ENCODE peak calls at places on chromosomes 6 and 20, in ten cellular contexts. Z, J, D, R, E, F, A, G, S and M are unnamed samples. For H3K4me1 and H3K27me3, the result is how much of the 10 kb centered on the place peaks cover.

GRCh38 chr6:127302728-127303675 is 36.3 kb downstream of the RNF146 start:
- DNase-seq in E (no peak), R (no peak), D (no peak), Z (peak), F (peak), S (no peak), G (no peak), A (no peak), J (no peak), M (peak)

GRCh38 chr20:58893355-58894151 is 41.0 kb downstream of the GNAS start:
- DNase-seq in G (no peak), S (no peak), R (no peak), F (no peak), A (no peak), D (no peak), E (no peak), Z (no peak), J (no peak), M (no peak)

GRCh38 chr6:168240147-168240546 is 79.4 kb downstream of the DACT2 start:
- DNase-seq in R (no peak), Z (no peak), A (no peak), S (no peak), F (peak), G (no peak), E (no peak), J (no peak), D (no peak), M (no peak)

GRCh38 chr6:43105538-43106218 is 29.6 kb downstream of the PTK7 start:
- DNase-seq in Z (no peak), J (no peak), F (peak), S (peak), E (no peak), G (no peak), R (no peak), D (no peak), A (no peak), M (no peak)

GRCh38 chr6:47740714-47741113 is 41.1 kb upstream of the OPN5 start:
- DNase-seq in F (no peak), A (no peak), J (no peak), G (no peak), D (no peak), Z (no peak), E (no peak), R (no peak), S (no peak), M (no peak)

GRCh38 chr20:18304618-18305017 is 16.3 kb downstream of the ZNF133 start:
- DNase-seq in J (no peak), G (no peak), F (no peak), Z (no peak), D (no peak), S (no peak), R (no peak), E (no peak), A (no peak), M (no peak)

GRCh38 chr20:24805456-24806233 is 143.4 kb upstream of the CST7 start:
- DNase-seq in A (peak), G (no peak), F (no peak), D (no peak), S (no peak), E (no peak), Z (no peak), R (no peak), J (peak), M (no peak)

GRCh38 chr20:50729925-50730764 is 1.2 kb upstream of the PARD6B start:
- DNase-seq in E (peak), D (no peak), R (no peak), Z (no peak), G (no peak), J (no peak), F (peak), A (peak), S (peak), M (no peak)

GRCh38 chr6:85676086-85676729 is 33.5 kb upstream of the SYNCRIP start:
- DNase-seq in G (no peak), D (no peak), E (no peak), J (no peak), Z (no peak), A (no peak), S (no peak), F (peak), R (no peak), M (no peak)

GRCh38 chr20:58695895-58696375 is 3.3 kb downstream of the NPEPL1 start:
- DNase-seq in G (no peak), F (no peak), J (no peak), R (no peak), D (no peak), E (no peak), A (peak), S (peak), Z (no peak), M (no peak)

GRCh38 chr6:158358450-158359077 is 46.3 kb downstream of the TULP4 start:
- DNase-seq in E (no peak), J (no peak), R (no peak), A (peak), G (peak), F (no peak), Z (no peak), D (no peak), S (no peak), M (no peak)

GRCh38 chr6:75377386-75377785 is 92.8 kb upstream of the TMEM30A start:
- DNase-seq in D (no peak), Z (no peak), A (no peak), G (no peak), S (no peak), J (no peak), R (no peak), F (no peak), E (no peak), M (no peak)

GRCh38 chr6:33621396-33622388 is 570 bp downstream of the ITPR3 start:
- DNase-seq in Z (peak), F (no peak), A (peak), E (no peak), D (no peak), G (peak), J (peak), R (no peak), S (peak), M (peak)

GRCh38 chr6:148968636-148969270 is 221.9 kb downstream of the UST start:
- DNase-seq in Z (no peak), G (no peak), S (no peak), D (no peak), R (no peak), F (no peak), A (no peak), E (no peak), J (no peak), M (no peak)

GRCh38 chr20:50313223-50313820 is 122.7 kb downstream of the CEBPB start:
- DNase-seq in S (no peak), G (no peak), D (no peak), F (no peak), Z (no peak), A (peak), J (no peak), E (no peak), R (no peak), M (no peak)

GRCh38 chr6:27623103-27623502 is 150.2 kb upstream of the ZNF184 start:
- DNase-seq in S (no peak), F (no peak), D (no peak), A (no peak), R (no peak), E (no peak), J (no peak), G (no peak), Z (no peak), M (no peak)

GRCh38 chr6:138403801-138404665 is at the start of gene HEBP2:
- DNase-seq in F (peak), J (peak), S (peak), Z (peak), A (peak), R (peak), G (peak), E (peak), D (peak), M (peak)

GRCh38 chr6:95614094-95614493 is 36.8 kb downstream of the MANEA start:
- DNase-seq in E (no peak), F (peak), S (no peak), D (no peak), R (no peak), Z (no peak), G (no peak), A (no peak), J (no peak), M (no peak)

GRCh38 chr6:6738108-6738507 is 149.6 kb downstream of the LY86 start:
- DNase-seq in J (no peak), G (no peak), R (no peak), Z (no peak), A (no peak), S (no peak), F (no peak), E (no peak), D (no peak), M (no peak)

GRCh38 chr20:20754758-20755157 is 42.3 kb upstream of the RALGAPA2 start:
- DNase-seq in J (no peak), D (no peak), F (no peak), G (no peak), E (no peak), A (no peak), S (no peak), Z (no peak), R (no peak), M (no peak)

GRCh38 chr20:31560900-31561598 is 44.0 kb upstream of the ID1 start:
- DNase-seq in J (no peak), S (no peak), Z (peak), G (no peak), D (peak), F (peak), A (no peak), R (no peak), E (peak), M (no peak)

GRCh38 chr6:129890164-129890563 is 29.0 kb upstream of the TMEM244 start:
- DNase-seq in Z (no peak), R (no peak), A (no peak), E (no peak), F (no peak), G (no peak), D (no peak), S (no peak), J (no peak), M (no peak)

GRCh38 chr6:132459605-132459952 is 53.3 kb downstream of the STX7 start:
- DNase-seq in A (no peak), F (no peak), D (no peak), Z (no peak), J (no peak), E (no peak), S (no peak), R (no peak), G (no peak), M (no peak)

GRCh38 chr6:165231581-165232276 is 77.7 kb downstream of the C6orf118 start:
- DNase-seq in A (no peak), E (no peak), D (no peak), F (peak), S (no peak), G (no peak), R (no peak), J (no peak), Z (peak), M (no peak)

GRCh38 chr6:16338577-16339262 is 100.3 kb downstream of the GMPR start:
- DNase-seq in E (peak), G (peak), D (peak), S (no peak), A (no peak), Z (peak), J (no peak), R (no peak), F (peak), M (no peak)

GRCh38 chr20:2386516-2387179 is 5.9 kb downstream of the TGM6 start:
- DNase-seq in J (no peak), A (no peak), S (no peak), F (peak), Z (no peak), E (no peak), D (no peak), R (no peak), G (no peak), M (no peak)

GRCh38 chr20:47574616-47575401 is 73.1 kb downstream of the NCOA3 start:
- DNase-seq in G (peak), S (no peak), R (no peak), F (peak), E (no peak), A (no peak), J (no peak), Z (no peak), D (no peak), M (no peak)

GRCh38 chr6:136378888-136379287 is 89.2 kb upstream of the BCLAF1 start:
- DNase-seq in E (no peak), Z (no peak), J (no peak), D (no peak), A (no peak), F (no peak), S (no peak), G (no peak), R (no peak), M (no peak)

GRCh38 chr6:31972709-31973350 is 892 bp upstream of the DXO start:
- DNase-seq in D (no peak), F (peak), A (no peak), J (no peak), G (no peak), E (no peak), S (no peak), R (no peak), Z (no peak), M (no peak)
- H3K4me1 ChIP-seq in D (under half), F (under half), A (half or more), J (under half), G (under half), E (under half), S (under half), R (under half), Z (under half), M (under half)

DNA sequence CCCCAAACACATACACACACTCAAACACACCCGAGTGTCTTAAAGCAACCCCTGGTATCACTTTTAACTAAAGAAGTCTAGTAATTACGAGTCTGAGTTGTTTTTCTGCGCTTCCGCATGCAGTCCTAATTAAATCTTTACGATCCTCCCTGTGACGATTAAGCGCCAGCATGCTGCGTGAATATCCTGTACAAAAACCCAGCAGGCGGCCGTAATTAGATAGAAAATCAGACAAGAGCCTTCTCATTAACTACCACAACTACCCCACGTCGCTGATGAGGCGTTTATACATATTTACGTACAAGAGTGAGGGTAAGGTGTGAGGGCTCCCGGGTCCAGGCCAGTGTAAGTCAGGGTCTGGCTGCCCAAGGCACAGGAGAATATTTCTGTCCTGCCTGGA is 8.1 kb downstream of the TFAP2B start:
- DNase-seq in R (no peak), J (no peak), F (no peak), G (no peak), Z (no peak), A (no peak), E (no peak), D (no peak), S (no peak), M (no peak)
- H3K27me3 ChIP-seq in R (under half), J (half or more), F (half or more), G (half or more), Z (half or more), A (half or more), E (under half), D (under half), S (half or more), M (under half)

GRCh38 chr20:62622877-62623487 is 19.3 kb upstream of the SLCO4A1 start:
- DNase-seq in J (no peak), A (peak), S (no peak), R (no peak), E (no peak), Z (no peak), G (no peak), F (no peak), D (no peak), M (no peak)
- H3K27ac ChIP-seq in J (peak), A (peak), S (no peak), R (peak), E (peak), Z (peak), G (peak), F (peak), D (no peak), M (peak)

DNA sequence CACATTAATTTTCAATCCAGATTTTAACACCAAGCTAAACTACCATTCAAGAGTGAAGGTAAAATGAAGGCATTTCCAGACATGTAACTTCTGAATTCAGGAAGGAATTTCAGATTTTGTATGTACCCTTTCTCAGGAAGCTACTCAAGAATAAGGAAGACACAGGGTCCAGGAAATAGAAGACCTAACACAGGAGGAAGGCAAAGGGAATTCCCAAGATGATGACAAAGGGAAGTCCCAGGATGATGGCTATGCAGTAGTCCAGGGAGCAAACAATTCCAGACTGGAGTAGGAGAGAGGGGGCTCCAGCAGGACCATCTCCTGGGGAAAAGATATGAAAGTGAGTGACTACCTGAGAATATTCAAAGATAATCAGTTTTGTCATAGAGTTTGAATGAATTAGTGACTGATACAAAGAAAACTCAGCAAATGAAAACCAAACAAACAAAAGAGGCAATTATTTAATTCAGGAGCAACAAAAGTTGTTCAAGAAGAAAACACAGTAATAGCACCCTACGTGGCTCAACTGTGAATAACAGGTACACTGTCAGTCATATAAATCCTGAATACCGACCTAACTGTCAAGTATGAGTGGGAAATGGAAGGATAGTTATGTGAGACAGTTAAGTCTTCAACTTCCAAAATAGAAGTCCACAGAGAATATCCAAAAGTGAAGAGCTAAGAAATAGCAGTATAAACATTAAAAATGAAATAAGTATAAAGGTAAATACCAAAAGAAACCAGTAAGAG is 4.0 kb downstream of the RNF24 start:
- DNase-seq in Z (no peak), J (no peak), E (no peak), D (no peak), A (no peak), R (no peak), G (no peak), F (no peak), S (no peak), M (no peak)
- H3K4me1 ChIP-seq in Z (under half), J (under half), E (under half), D (under half), A (half or more), R (under half), G (under half), F (under half), S (under half), M (under half)

GRCh38 chr6:12065321-12066140 is 53.4 kb downstream of the HIVEP1 start:
- DNase-seq in D (no peak), F (no peak), A (no peak), G (no peak), J (peak), R (no peak), S (no peak), E (no peak), Z (no peak), M (peak)
- H3K27me3 ChIP-seq in D (under half), F (under half), A (under half), G (under half), J (under half), R (under half), S (under half), E (under half), Z (under half), M (under half)

GRCh38 chr6:31718294-31718693 is 3.1 kb downstream of the LY6G6D start:
- DNase-seq in S (peak), R (no peak), D (no peak), J (peak), F (no peak), Z (no peak), G (no peak), A (no peak), E (peak), M (no peak)

GRCh38 chr6:31721351-31722020 is at the start of gene LY6G6C:
- DNase-seq in S (no peak), J (peak), A (peak), Z (no peak), R (no peak), G (no peak), D (no peak), F (no peak), E (no peak), M (no peak)

GRCh38 chr6:31717499-31718222 is 2.5 kb downstream of the LY6G6D start:
- DNase-seq in J (no peak), F (no peak), R (no peak), G (no peak), S (peak), A (no peak), D (no peak), E (peak), Z (peak), M (no peak)

GRCh38 chr6:31720196-31720770 is 1.3 kb downstream of the LY6G6C start:
- DNase-seq in E (no peak), F (no peak), S (no peak), Z (no peak), D (no peak), A (no peak), R (no peak), G (no peak), J (peak), M (no peak)

GRCh38 chr6:31719001-31719400 is 2.5 kb downstream of the LY6G6C start:
- DNase-seq in F (no peak), J (no peak), G (no peak), A (peak), E (no peak), S (no peak), Z (no peak), D (no peak), R (no peak), M (no peak)
- H3K27ac ChIP-seq in F (no peak), J (peak), G (no peak), A (no peak), E (peak), S (no peak), Z (no peak), D (no peak), R (no peak), M (no peak)